ENCODE peak calls at places on chromosomes 12 and 14, in nine cellular contexts. X is stomach, K is T-helper 1 cell, P is amniotic epithelial cell, R is Calu3, M is lung microvascular endothelial cell, J is cortex of kidney, L is A172, T is HCEC 1CT. D is an unnamed sample.

GRCh38 chr12:125512541-125513298 is 447.5 kb downstream of the AACS start:
- DNase-seq in J (no peak), L (no peak), P (no peak), K (no peak), T (no peak), R (no peak), M (no peak), X (no peak), D (no peak)

GRCh38 chr12:14970467-14970866 is 2.4 kb upstream of the PDE6H start:
- DNase-seq in L (no peak), M (no peak), X (no peak), R (no peak), T (no peak), J (no peak), K (no peak), P (no peak), D (no peak)

GRCh38 chr12:81354327-81354932 is 276.6 kb downstream of the ACSS3 start:
- DNase-seq in X (no peak), R (no peak), L (no peak), J (no peak), P (no peak), K (no peak), M (no peak), T (no peak), D (no peak)

GRCh38 chr14:57501039-57501557 is 7.4 kb upstream of the CCDC198 start:
- DNase-seq in P (no peak), X (no peak), T (no peak), R (no peak), J (no peak), M (no peak), L (no peak), K (no peak), D (no peak)

GRCh38 chr12:114789276-114789675 is 105.3 kb upstream of the TBX3 start:
- DNase-seq in T (no peak), K (no peak), L (no peak), X (no peak), M (no peak), P (no peak), J (no peak), R (no peak), D (no peak)

GRCh38 chr12:4251228-4251891 is 22.2 kb upstream of the CCND2 start:
- DNase-seq in K (peak), R (no peak), T (no peak), L (no peak), X (no peak), P (no peak), M (no peak), J (no peak), D (no peak)

GRCh38 chr12:105766029-105766428 is 372.7 kb downstream of the NUAK1 start:
- DNase-seq in X (no peak), K (no peak), P (no peak), L (no peak), M (no peak), J (no peak), R (no peak), T (no peak), D (no peak)

GRCh38 chr14:105419305-105420091 is at the start of gene MTA1:
- DNase-seq in M (peak), L (no peak), J (no peak), T (peak), R (peak), K (peak), X (peak), P (no peak), D (peak)

GRCh38 chr14:58864751-58865519 is 227.2 kb downstream of the DACT1 start:
- DNase-seq in R (no peak), J (no peak), X (no peak), M (no peak), L (no peak), P (peak), K (no peak), T (peak), D (no peak)

GRCh38 chr14:75861161-75861621 is 120.6 kb downstream of the TGFB3 start:
- DNase-seq in T (peak), M (peak), J (no peak), X (no peak), R (no peak), P (peak), K (no peak), L (peak), D (peak)

GRCh38 chr12:123923927-123924326 is 48.7 kb downstream of the CCDC92 start:
- DNase-seq in K (no peak), P (no peak), M (no peak), T (no peak), R (no peak), J (no peak), X (no peak), L (no peak), D (no peak)

GRCh38 chr12:16880864-16881285 is 274.9 kb upstream of the LMO3 start:
- DNase-seq in L (no peak), R (peak), K (no peak), T (no peak), M (no peak), X (peak), P (no peak), J (no peak), D (peak)

GRCh38 chr12:26789731-26790644 is 43.0 kb downstream of the ITPR2 start:
- DNase-seq in L (peak), P (peak), K (no peak), X (no peak), R (no peak), J (no peak), T (peak), M (peak), D (no peak)